ENCODE peak calls at places on chromosomes 12 and 14, in ten cellular contexts. One of them, this sample, is unnamed.

GRCh38 chr14:33914676-33915516 is 36.0 kb downstream of the EGLN3 start:
- DNase-seq in H1: no peak
- DNase-seq in colonic mucosa: no peak
- DNase-seq in neuronal stem cell: no peak
- DNase-seq in kidney: no peak
- DNase-seq in mesenchymal stem cell: peak; percentile 85
- DNase-seq in SK-N-SH: no peak
- DNase-seq in MM.1S: peak; percentile 19
- DNase-seq in HCT116: peak; percentile 79
- DNase-seq in GM23248: peak; percentile 84
- DNase-seq in this sample: no peak

GRCh38 chr12:112939761-112940357 is 1.6 kb downstream of the OAS3 start:
- DNase-seq in MM.1S: no peak
- DNase-seq in H1: no peak
- DNase-seq in kidney: no peak
- DNase-seq in GM23248: no peak
- DNase-seq in neuronal stem cell: no peak
- DNase-seq in mesenchymal stem cell: no peak
- DNase-seq in colonic mucosa: no peak
- DNase-seq in SK-N-SH: peak; percentile 56
- DNase-seq in HCT116: no peak
- DNase-seq in this sample: no peak

GRCh38 chr12:65631621-65632111 is 192.6 kb upstream of the HMGA2 start:
- DNase-seq in GM23248: peak; percentile 99
- DNase-seq in kidney: no peak
- DNase-seq in mesenchymal stem cell: peak; percentile 97
- DNase-seq in SK-N-SH: no peak
- DNase-seq in neuronal stem cell: no peak
- DNase-seq in MM.1S: no peak
- DNase-seq in HCT116: peak; percentile 97
- DNase-seq in H1: no peak
- DNase-seq in colonic mucosa: no peak
- DNase-seq in this sample: no peak

GRCh38 chr12:89349814-89350213 is 2.5 kb downstream of the DUSP6 start:
- DNase-seq in H1: no peak
- DNase-seq in kidney: no peak
- DNase-seq in MM.1S: peak; percentile 27
- DNase-seq in GM23248: peak; percentile 74
- DNase-seq in colonic mucosa: peak; percentile 39
- DNase-seq in mesenchymal stem cell: peak; percentile 56
- DNase-seq in neuronal stem cell: no peak
- DNase-seq in HCT116: no peak
- DNase-seq in SK-N-SH: peak; percentile 38
- DNase-seq in this sample: peak; percentile 87

GRCh38 chr12:117818400-117818799 is 150.4 kb downstream of the KSR2 start:
- DNase-seq in H1: no peak
- DNase-seq in neuronal stem cell: peak; percentile 11
- DNase-seq in mesenchymal stem cell: no peak
- DNase-seq in kidney: no peak
- DNase-seq in SK-N-SH: no peak
- DNase-seq in MM.1S: no peak
- DNase-seq in GM23248: no peak
- DNase-seq in colonic mucosa: peak; percentile 23
- DNase-seq in HCT116: no peak
- DNase-seq in this sample: no peak

GRCh38 chr14:61099221-61099835 is 118.3 kb downstream of the SLC38A6 start:
- DNase-seq in mesenchymal stem cell: no peak
- DNase-seq in GM23248: no peak
- DNase-seq in HCT116: no peak
- DNase-seq in neuronal stem cell: no peak
- DNase-seq in kidney: no peak
- DNase-seq in colonic mucosa: no peak
- DNase-seq in SK-N-SH: no peak
- DNase-seq in H1: no peak
- DNase-seq in MM.1S: no peak
- DNase-seq in this sample: no peak

GRCh38 chr14:64387232-64387737 is 868 bp upstream of the MTHFD1 start:
- DNase-seq in kidney: peak; percentile 80
- DNase-seq in MM.1S: no peak
- DNase-seq in GM23248: peak; percentile 59
- DNase-seq in colonic mucosa: peak; percentile 32
- DNase-seq in SK-N-SH: peak; percentile 52
- DNase-seq in mesenchymal stem cell: peak; percentile 53
- DNase-seq in neuronal stem cell: no peak
- DNase-seq in HCT116: no peak
- DNase-seq in H1: no peak
- DNase-seq in this sample: no peak

GRCh38 chr12:94803939-94804338 is 153.6 kb upstream of the TMCC3 start:
- DNase-seq in H1: no peak
- DNase-seq in mesenchymal stem cell: no peak
- DNase-seq in colonic mucosa: no peak
- DNase-seq in MM.1S: no peak
- DNase-seq in GM23248: no peak
- DNase-seq in HCT116: no peak
- DNase-seq in neuronal stem cell: no peak
- DNase-seq in SK-N-SH: no peak
- DNase-seq in kidney: no peak
- DNase-seq in this sample: no peak

GRCh38 chr14:95310635-95311380 is 8.9 kb downstream of the CLMN start:
- DNase-seq in GM23248: no peak
- DNase-seq in neuronal stem cell: no peak
- DNase-seq in MM.1S: no peak
- DNase-seq in colonic mucosa: no peak
- DNase-seq in mesenchymal stem cell: no peak
- DNase-seq in H1: no peak
- DNase-seq in SK-N-SH: no peak
- DNase-seq in kidney: no peak
- DNase-seq in HCT116: no peak
- DNase-seq in this sample: no peak

GRCh38 chr12:106145539-106146447 is 7.0 kb upstream of the NUAK1 start:
- DNase-seq in GM23248: no peak
- DNase-seq in kidney: no peak
- DNase-seq in SK-N-SH: no peak
- DNase-seq in mesenchymal stem cell: no peak
- DNase-seq in colonic mucosa: peak; percentile 84
- DNase-seq in H1: no peak
- DNase-seq in HCT116: no peak
- DNase-seq in MM.1S: no peak
- DNase-seq in neuronal stem cell: no peak
- DNase-seq in this sample: peak; percentile 27

GRCh38 chr14:69956970-69957369 is 77.8 kb downstream of the SMOC1 start:
- DNase-seq in kidney: no peak
- DNase-seq in H1: no peak
- DNase-seq in mesenchymal stem cell: no peak
- DNase-seq in GM23248: no peak
- DNase-seq in MM.1S: no peak
- DNase-seq in SK-N-SH: no peak
- DNase-seq in HCT116: no peak
- DNase-seq in neuronal stem cell: no peak
- DNase-seq in colonic mucosa: no peak
- DNase-seq in this sample: no peak

GRCh38 chr14:95817271-95817670 is 59.4 kb upstream of the TUNAR start:
- DNase-seq in MM.1S: no peak
- DNase-seq in H1: peak; percentile 42
- DNase-seq in GM23248: no peak
- DNase-seq in neuronal stem cell: no peak
- DNase-seq in kidney: no peak
- DNase-seq in HCT116: no peak
- DNase-seq in colonic mucosa: no peak
- DNase-seq in SK-N-SH: no peak
- DNase-seq in mesenchymal stem cell: no peak
- DNase-seq in this sample: no peak

GRCh38 chr12:92905258-92905810 is 23.8 kb downstream of the EEA1 start:
- DNase-seq in SK-N-SH: no peak
- DNase-seq in mesenchymal stem cell: no peak
- DNase-seq in HCT116: no peak
- DNase-seq in neuronal stem cell: no peak
- DNase-seq in colonic mucosa: no peak
- DNase-seq in H1: no peak
- DNase-seq in kidney: no peak
- DNase-seq in GM23248: no peak
- DNase-seq in MM.1S: no peak
- DNase-seq in this sample: no peak

GRCh38 chr12:92897844-92898243 is 31.3 kb downstream of the EEA1 start:
- DNase-seq in colonic mucosa: no peak
- DNase-seq in HCT116: no peak
- DNase-seq in mesenchymal stem cell: no peak
- DNase-seq in SK-N-SH: no peak
- DNase-seq in kidney: no peak
- DNase-seq in neuronal stem cell: no peak
- DNase-seq in H1: no peak
- DNase-seq in GM23248: no peak
- DNase-seq in MM.1S: no peak
- DNase-seq in this sample: no peak

GRCh38 chr12:92898755-92899154 is 30.3 kb downstream of the EEA1 start:
- DNase-seq in neuronal stem cell: no peak
- DNase-seq in colonic mucosa: no peak
- DNase-seq in H1: no peak
- DNase-seq in GM23248: peak; percentile 62
- DNase-seq in kidney: no peak
- DNase-seq in HCT116: no peak
- DNase-seq in mesenchymal stem cell: peak; percentile 47
- DNase-seq in MM.1S: peak; percentile 56
- DNase-seq in SK-N-SH: no peak
- DNase-seq in this sample: no peak

GRCh38 chr12:92899388-92900001 is 29.6 kb downstream of the EEA1 start:
- DNase-seq in neuronal stem cell: no peak
- DNase-seq in MM.1S: no peak
- DNase-seq in GM23248: peak; percentile 98
- DNase-seq in mesenchymal stem cell: peak; percentile 99
- DNase-seq in HCT116: peak; percentile 88
- DNase-seq in H1: no peak
- DNase-seq in kidney: peak; percentile 78
- DNase-seq in SK-N-SH: peak; percentile 8
- DNase-seq in colonic mucosa: peak; percentile 53
- DNase-seq in this sample: no peak
- H3K9ac ChIP-seq in neuronal stem cell: no peak overlapping the region
- H3K9ac ChIP-seq in MM.1S: no peak overlapping the region
- H3K9ac ChIP-seq in GM23248: peak overlapping the region; percentile 73
- H3K9ac ChIP-seq in mesenchymal stem cell: peak overlapping the region; percentile 85
- H3K9ac ChIP-seq in HCT116: peak overlapping the region; percentile 33
- H3K9ac ChIP-seq in H1: no peak overlapping the region
- H3K9ac ChIP-seq in kidney: no peak overlapping the region
- H3K9ac ChIP-seq in SK-N-SH: peak overlapping the region; percentile 59
- H3K9ac ChIP-seq in colonic mucosa: no peak overlapping the region
- H3K9ac ChIP-seq in this sample: no peak overlapping the region

DNA sequence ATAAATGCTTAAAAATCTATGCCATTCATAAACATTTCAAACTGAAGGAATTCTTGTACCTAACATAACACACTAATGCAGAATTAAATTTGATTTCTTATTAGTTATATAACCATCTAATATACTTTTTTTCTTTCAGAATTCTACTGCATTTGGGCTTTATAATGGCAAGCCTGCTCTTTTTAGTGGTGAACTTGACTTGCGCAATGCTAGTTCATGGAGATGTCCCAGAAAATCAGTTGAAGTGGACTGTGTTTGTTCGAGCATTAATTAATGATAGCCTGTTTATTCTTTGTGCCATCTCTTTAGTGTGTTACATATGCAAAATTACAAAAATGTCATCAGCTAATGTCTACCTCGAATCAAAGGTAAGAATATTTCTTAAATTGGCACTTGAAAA is 47.3 kb downstream of the GPR137C start:
- DNase-seq in MM.1S: no peak
- DNase-seq in HCT116: no peak
- DNase-seq in colonic mucosa: no peak
- DNase-seq in mesenchymal stem cell: no peak
- DNase-seq in SK-N-SH: no peak
- DNase-seq in GM23248: no peak
- DNase-seq in neuronal stem cell: no peak
- DNase-seq in kidney: no peak
- DNase-seq in H1: no peak
- DNase-seq in this sample: no peak
- H3K9ac ChIP-seq in MM.1S: no peak overlapping the region
- H3K9ac ChIP-seq in HCT116: no peak overlapping the region
- H3K9ac ChIP-seq in colonic mucosa: no peak overlapping the region
- H3K9ac ChIP-seq in mesenchymal stem cell: no peak overlapping the region
- H3K9ac ChIP-seq in SK-N-SH: no peak overlapping the region
- H3K9ac ChIP-seq in GM23248: no peak overlapping the region
- H3K9ac ChIP-seq in neuronal stem cell: no peak overlapping the region
- H3K9ac ChIP-seq in kidney: no peak overlapping the region
- H3K9ac ChIP-seq in H1: no peak overlapping the region
- H3K9ac ChIP-seq in this sample: no peak overlapping the region

GRCh38 chr14:93734086-93734822 is 54.0 kb downstream of the PRIMA1 start:
- DNase-seq in neuronal stem cell: no peak
- DNase-seq in H1: peak; percentile 85
- DNase-seq in mesenchymal stem cell: no peak
- DNase-seq in colonic mucosa: peak; percentile 31
- DNase-seq in GM23248: no peak
- DNase-seq in HCT116: no peak
- DNase-seq in MM.1S: no peak
- DNase-seq in SK-N-SH: peak; percentile 92
- DNase-seq in kidney: no peak
- DNase-seq in this sample: peak; percentile 86

GRCh38 chr14:93731753-93732152 is 56.5 kb downstream of the PRIMA1 start:
- DNase-seq in kidney: no peak
- DNase-seq in neuronal stem cell: no peak
- DNase-seq in H1: no peak
- DNase-seq in GM23248: no peak
- DNase-seq in colonic mucosa: no peak
- DNase-seq in MM.1S: no peak
- DNase-seq in mesenchymal stem cell: no peak
- DNase-seq in HCT116: no peak
- DNase-seq in SK-N-SH: no peak
- DNase-seq in this sample: no peak

GRCh38 chr14:93733646-93734045 is 54.6 kb downstream of the PRIMA1 start:
- DNase-seq in MM.1S: no peak
- DNase-seq in HCT116: no peak
- DNase-seq in GM23248: no peak
- DNase-seq in H1: no peak
- DNase-seq in colonic mucosa: no peak
- DNase-seq in neuronal stem cell: no peak
- DNase-seq in mesenchymal stem cell: no peak
- DNase-seq in SK-N-SH: peak; percentile 78
- DNase-seq in kidney: no peak
- DNase-seq in this sample: no peak

GRCh38 chr14:93732524-93732923 is 55.8 kb downstream of the PRIMA1 start:
- DNase-seq in HCT116: no peak
- DNase-seq in H1: no peak
- DNase-seq in mesenchymal stem cell: no peak
- DNase-seq in kidney: no peak
- DNase-seq in MM.1S: no peak
- DNase-seq in neuronal stem cell: no peak
- DNase-seq in SK-N-SH: no peak
- DNase-seq in colonic mucosa: no peak
- DNase-seq in GM23248: no peak
- DNase-seq in this sample: no peak

GRCh38 chr14:93733231-93733630 is 55.1 kb downstream of the PRIMA1 start:
- DNase-seq in HCT116: no peak
- DNase-seq in neuronal stem cell: no peak
- DNase-seq in MM.1S: no peak
- DNase-seq in colonic mucosa: no peak
- DNase-seq in GM23248: no peak
- DNase-seq in H1: no peak
- DNase-seq in mesenchymal stem cell: no peak
- DNase-seq in kidney: no peak
- DNase-seq in SK-N-SH: peak; percentile 40
- DNase-seq in this sample: no peak
- H3K9ac ChIP-seq in HCT116: no peak overlapping the region
- H3K9ac ChIP-seq in neuronal stem cell: no peak overlapping the region
- H3K9ac ChIP-seq in MM.1S: no peak overlapping the region
- H3K9ac ChIP-seq in colonic mucosa: no peak overlapping the region
- H3K9ac ChIP-seq in GM23248: no peak overlapping the region
- H3K9ac ChIP-seq in H1: no peak overlapping the region
- H3K9ac ChIP-seq in mesenchymal stem cell: no peak overlapping the region
- H3K9ac ChIP-seq in kidney: no peak overlapping the region
- H3K9ac ChIP-seq in SK-N-SH: no peak overlapping the region
- H3K9ac ChIP-seq in this sample: no peak overlapping the region

GRCh38 chr14:35398095-35398584 is 6.4 kb downstream of the NFKBIA start:
- DNase-seq in MM.1S: no peak
- DNase-seq in HCT116: no peak
- DNase-seq in mesenchymal stem cell: peak; percentile 54
- DNase-seq in GM23248: no peak
- DNase-seq in SK-N-SH: no peak
- DNase-seq in neuronal stem cell: no peak
- DNase-seq in colonic mucosa: no peak
- DNase-seq in kidney: no peak
- DNase-seq in H1: no peak
- DNase-seq in this sample: no peak
- H3K9ac ChIP-seq in MM.1S: no peak overlapping the region
- H3K9ac ChIP-seq in HCT116: no peak overlapping the region
- H3K9ac ChIP-seq in mesenchymal stem cell: no peak overlapping the region
- H3K9ac ChIP-seq in GM23248: no peak overlapping the region
- H3K9ac ChIP-seq in SK-N-SH: no peak overlapping the region
- H3K9ac ChIP-seq in neuronal stem cell: no peak overlapping the region
- H3K9ac ChIP-seq in colonic mucosa: no peak overlapping the region
- H3K9ac ChIP-seq in kidney: no peak overlapping the region
- H3K9ac ChIP-seq in H1: no peak overlapping the region
- H3K9ac ChIP-seq in this sample: no peak overlapping the region

This sample was measured in H9.